ENCODE peak calls at places on chromosomes 3 and 15, in seven cellular contexts. V is ureter; P is uterus; I is body of pancreas; C is stimulated activated CD4-positive, alpha-beta T cell treated with anti-CD3 and anti-CD28 coated beads, Interleukin-12 subunit alpha, Interleukin-12 subunit beta, amount 100 ng/mL, for 48 hours; S is stomach; B is NCI-H226. M is an unnamed sample.

GRCh38 chr3:11847607-11848006 is 922 bp upstream of the TAMM41 start:
- DNase-seq in V (no peak), P (no peak), I (peak), C (peak), S (no peak), B (no peak), M (no peak)

GRCh38 chr3:156834962-156835535 is 8.9 kb downstream of the LEKR1 start:
- DNase-seq in V (no peak), P (no peak), I (no peak), C (no peak), S (no peak), B (no peak), M (no peak)

GRCh38 chr3:172629470-172629869 is 81.4 kb downstream of the NCEH1 start:
- DNase-seq in V (no peak), P (no peak), I (no peak), C (no peak), S (no peak), B (no peak), M (no peak)

GRCh38 chr3:49255112-49255511 is 21.9 kb downstream of the C3orf62 start:
- DNase-seq in V (no peak), P (no peak), I (no peak), C (no peak), S (no peak), B (no peak), M (no peak)

GRCh38 chr3:151316267-151316991 is at the start of gene GPR87:
- DNase-seq in V (peak), P (no peak), I (no peak), C (no peak), S (no peak), B (peak), M (no peak)

GRCh38 chr15:88241461-88241860 is 15.1 kb downstream of the NTRK3 start:
- DNase-seq in V (no peak), P (no peak), I (no peak), C (no peak), S (no peak), B (no peak), M (no peak)

GRCh38 chr15:78047631-78048409 is 29.7 kb downstream of the TBC1D2B start:
- DNase-seq in V (no peak), P (peak), I (peak), C (no peak), S (no peak), B (peak), M (peak)

GRCh38 chr3:100662113-100662823 is 47.0 kb upstream of the TFG start:
- DNase-seq in V (no peak), P (no peak), I (no peak), C (no peak), S (no peak), B (peak), M (no peak)

GRCh38 chr15:70240082-70240481 is 142.4 kb upstream of the TLE3 start:
- DNase-seq in V (no peak), P (no peak), I (no peak), C (no peak), S (no peak), B (no peak), M (no peak)

GRCh38 chr15:68433551-68433950 is 1.6 kb upstream of the ITGA11 start:
- DNase-seq in V (peak), P (peak), I (no peak), C (no peak), S (no peak), B (no peak), M (no peak)

GRCh38 chr3:176514297-176514696 is 683.0 kb downstream of the TBL1XR1 start:
- DNase-seq in V (no peak), P (no peak), I (no peak), C (peak), S (no peak), B (peak), M (no peak)

GRCh38 chr15:63491979-63492378 is 12.4 kb upstream of the USP3 start:
- DNase-seq in V (no peak), P (no peak), I (no peak), C (no peak), S (no peak), B (peak), M (no peak)

GRCh38 chr3:119239421-119239820 is 1.3 kb downstream of the B4GALT4 start:
- DNase-seq in V (no peak), P (no peak), I (no peak), C (no peak), S (no peak), B (no peak), M (no peak)

GRCh38 chr15:73885954-73886700 is 12.8 kb downstream of the TBC1D21 start:
- DNase-seq in V (no peak), P (no peak), I (no peak), C (no peak), S (peak), B (no peak), M (no peak)

GRCh38 chr3:13030649-13031048 is 42.6 kb downstream of the IQSEC1 start:
- DNase-seq in V (no peak), P (no peak), I (no peak), C (no peak), S (no peak), B (no peak), M (no peak)

GRCh38 chr3:197752107-197752506 is 2.4 kb downstream of the FYTTD1 start:
- DNase-seq in V (no peak), P (no peak), I (no peak), C (no peak), S (no peak), B (no peak), M (no peak)

GRCh38 chr15:60519218-60519617 is 40.3 kb upstream of the ICE2 start:
- DNase-seq in V (no peak), P (no peak), I (no peak), C (no peak), S (no peak), B (no peak), M (no peak)

GRCh38 chr3:85864896-85865295 is 906.1 kb downstream of the CADM2 start:
- DNase-seq in V (no peak), P (no peak), I (no peak), C (no peak), S (no peak), B (no peak), M (no peak)

GRCh38 chr3:101879623-101880284 is 30.4 kb downstream of the NFKBIZ start:
- DNase-seq in V (no peak), P (no peak), I (no peak), C (no peak), S (no peak), B (no peak), M (no peak)

GRCh38 chr3:159126261-159127020 is 324.6 kb downstream of the MFSD1 start:
- DNase-seq in V (no peak), P (no peak), I (no peak), C (no peak), S (no peak), B (no peak), M (no peak)

GRCh38 chr15:77191230-77191834 is 120.4 kb upstream of the TSPAN3 start:
- DNase-seq in V (no peak), P (no peak), I (no peak), C (no peak), S (no peak), B (no peak), M (no peak)

M was measured in transverse colon.